ENCODE peak calls at places on chromosomes 7 and 10, in six cellular contexts. A is A549, Z is suprapubic skin, P is body of pancreas, Y is IMR-90, Q is stomach. I is an unnamed sample.

GRCh38 chr7:124056234-124056633 is 23.4 kb upstream of the TMEM229A start:
- DNase-seq in A (no peak), Z (no peak), P (no peak), Y (no peak), Q (no peak), I (no peak)

GRCh38 chr7:23299770-23300300 is 696 bp downstream of the MALSU1 start:
- DNase-seq in A (peak; percentile 26), Z (no peak), P (no peak), Y (peak; percentile 35), Q (no peak), I (no peak)

GRCh38 chr10:3137958-3138726 is 34.4 kb downstream of the PITRM1 start:
- DNase-seq in A (no peak), Z (no peak), P (no peak), Y (no peak), Q (no peak), I (no peak)

GRCh38 chr7:140342732-140343514 is 55.4 kb downstream of the SLC37A3 start:
- DNase-seq in A (peak; percentile 16), Z (no peak), P (peak; percentile 29), Y (peak; percentile 63), Q (peak; percentile 31), I (no peak)

GRCh38 chr10:8079126-8079525 is 24.6 kb downstream of the GATA3 start:
- DNase-seq in A (no peak), Z (no peak), P (no peak), Y (no peak), Q (no peak), I (no peak)

GRCh38 chr7:1951600-1951999 is 281.1 kb downstream of the MAD1L1 start:
- DNase-seq in A (no peak), Z (no peak), P (no peak), Y (no peak), Q (no peak), I (no peak)

GRCh38 chr10:79025113-79025832 is 43.5 kb upstream of the ZMIZ1 start:
- DNase-seq in A (no peak), Z (peak; percentile 48), P (peak; percentile 56), Y (no peak), Q (no peak), I (no peak)

GRCh38 chr10:99530108-99531025 is 2.4 kb upstream of the NKX2-3 start:
- DNase-seq in A (no peak), Z (no peak), P (no peak), Y (no peak), Q (no peak), I (no peak)

GRCh38 chr10:114879093-114879492 is 57.5 kb downstream of the FHIP2A start:
- DNase-seq in A (no peak), Z (no peak), P (no peak), Y (no peak), Q (no peak), I (no peak)

GRCh38 chr10:80154978-80155695 is 22.6 kb downstream of the PLAC9 start:
- DNase-seq in A (no peak), Z (no peak), P (no peak), Y (peak; percentile 96), Q (peak; percentile 77), I (no peak)

GRCh38 chr10:92547676-92548075 is 26.2 kb downstream of the IDE start:
- DNase-seq in A (no peak), Z (no peak), P (no peak), Y (no peak), Q (no peak), I (no peak)

GRCh38 chr10:92553959-92554358 is 19.9 kb downstream of the IDE start:
- DNase-seq in A (no peak), Z (no peak), P (no peak), Y (no peak), Q (no peak), I (no peak)

GRCh38 chr10:92550924-92551323 is 23.0 kb downstream of the IDE start:
- DNase-seq in A (no peak), Z (no peak), P (no peak), Y (no peak), Q (no peak), I (no peak)

DNA sequence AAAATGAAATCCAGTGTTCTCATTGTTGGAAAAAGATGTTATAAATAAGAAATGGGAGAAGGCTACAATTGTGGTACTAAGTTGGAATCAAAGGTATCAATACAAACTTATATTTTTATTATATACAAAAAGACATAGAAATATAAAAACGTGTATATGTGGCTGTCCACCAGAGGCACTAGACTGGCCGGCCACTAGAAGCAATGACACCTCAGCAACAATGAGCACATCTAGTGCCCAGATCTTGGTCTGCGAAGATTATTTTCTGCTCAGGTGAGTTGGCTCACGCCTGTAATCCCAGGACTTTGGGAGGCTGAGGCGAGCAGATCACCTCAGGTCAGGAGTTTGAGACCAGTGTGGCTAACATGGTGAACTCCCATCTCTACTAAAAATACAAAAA is 21.6 kb downstream of the IDE start:
- DNase-seq in A (no peak), Z (no peak), P (no peak), Y (no peak), Q (no peak), I (no peak)
- TF ChIP-seq CTCF in A (peak; percentile 16), Z (no peak), P (no peak), Y (no peak), Q (no peak), I (no peak)

GRCh38 chr10:69408318-69409175 is 8.2 kb downstream of the TACR2 start:
- DNase-seq in A (peak; percentile 96), Z (peak; percentile 96), P (peak; percentile 96), Y (peak; percentile 89), Q (peak; percentile 97), I (peak; percentile 73)
- TF ChIP-seq POLR2A in A (peak; percentile 51), Z (no peak), P (peak; percentile 62), Y (no peak), Q (no peak), I (no peak)

GRCh38 chr10:104300736-104301292 is 31.8 kb downstream of the GSTO2 start:
- DNase-seq in A (peak; percentile 27), Z (no peak), P (peak; percentile 76), Y (peak; percentile 99), Q (peak; percentile 72), I (no peak)
- TF ChIP-seq CTCF in A (no peak), Z (no peak), P (no peak), Y (peak; percentile 29), Q (no peak), I (no peak)

DNA sequence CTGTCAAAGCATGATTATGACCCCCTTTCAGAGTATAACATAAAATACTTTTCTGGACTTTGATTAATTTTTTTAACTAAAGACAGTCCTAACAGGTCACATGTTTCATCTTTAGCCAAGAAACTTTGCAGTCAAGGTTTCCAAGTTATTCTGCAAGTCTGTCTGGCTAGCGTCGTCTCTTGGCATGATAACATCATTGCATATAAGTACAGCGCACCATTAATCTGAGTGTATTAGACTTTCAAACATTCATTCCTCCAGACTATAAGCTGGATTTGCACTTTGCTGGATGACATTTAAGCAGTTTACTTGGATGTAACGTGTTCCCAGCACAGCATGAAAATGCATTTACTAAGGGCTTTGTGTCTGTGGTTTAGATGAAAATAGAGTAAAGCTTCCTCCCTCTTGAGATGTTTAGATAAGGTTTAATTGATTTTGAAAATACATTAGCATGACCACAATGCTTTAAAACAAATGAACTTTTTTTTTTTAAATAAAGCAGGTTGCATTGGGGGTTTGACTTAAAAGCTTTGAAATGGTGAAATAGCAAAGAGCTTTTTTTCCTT is 349.0 kb upstream of the MTPN start:
- DNase-seq in A (no peak), Z (no peak), P (no peak), Y (no peak), Q (no peak), I (no peak)
- TF ChIP-seq POLR2A in A (no peak), Z (no peak), P (no peak), Y (no peak), Q (no peak), I (no peak)

I was measured in esophagus squamous epithelium.